ENCODE peak calls at places on chromosomes 2 and 18, in seven cellular contexts. O is activated CD4-positive, alpha-beta T cell treated with anti-CD3 and anti-CD28 coated beads, Interleukin-2, amount 50 U/mL, for 1 hour; C is endothelial cell; S is PC-3; Z is NCI-H1694; U is A172; D is COLO829. L is an unnamed sample.

GRCh38 chr2:235005603-235006259 is 53.9 kb downstream of the SH3BP4 start:
- DNase-seq in O (no peak), C (peak), S (no peak), Z (no peak), U (no peak), D (no peak), L (no peak)

GRCh38 chr2:128435576-128436497 is 117.2 kb upstream of the HS6ST1 start:
- DNase-seq in O (no peak), C (no peak), S (no peak), Z (peak), U (no peak), D (no peak), L (peak)

GRCh38 chr2:84832772-84833461 is 48.0 kb downstream of the TRABD2A start:
- DNase-seq in O (no peak), C (no peak), S (no peak), Z (no peak), U (no peak), D (no peak), L (no peak)

GRCh38 chr2:70557171-70557838 is 3.7 kb upstream of the TGFA start:
- DNase-seq in O (no peak), C (no peak), S (peak), Z (no peak), U (no peak), D (no peak), L (no peak)

GRCh38 chr2:53600835-53601234 is 166.8 kb upstream of the CHAC2 start:
- DNase-seq in O (no peak), C (no peak), S (no peak), Z (peak), U (peak), D (peak), L (no peak)

GRCh38 chr2:240784629-240785423 is 35.2 kb downstream of the KIF1A start:
- DNase-seq in O (no peak), C (no peak), S (no peak), Z (no peak), U (no peak), D (no peak), L (no peak)

GRCh38 chr2:180508451-180508850 is 472.0 kb upstream of the UBE2E3 start:
- DNase-seq in O (no peak), C (no peak), S (no peak), Z (no peak), U (no peak), D (no peak), L (no peak)

GRCh38 chr2:127479219-127479825 is 47.0 kb downstream of the IWS1 start:
- DNase-seq in O (no peak), C (no peak), S (peak), Z (peak), U (peak), D (peak), L (no peak)

GRCh38 chr18:33513027-33513426 is 65.0 kb upstream of the ASXL3 start:
- DNase-seq in O (no peak), C (no peak), S (no peak), Z (no peak), U (no peak), D (no peak), L (no peak)

GRCh38 chr2:213232649-213233437 is 51.4 kb upstream of the SPAG16 start:
- DNase-seq in O (peak), C (no peak), S (no peak), Z (no peak), U (no peak), D (no peak), L (peak)

GRCh38 chr2:43269074-43269572 is 42.7 kb upstream of the ZFP36L2 start:
- DNase-seq in O (no peak), C (peak), S (no peak), Z (no peak), U (peak), D (no peak), L (no peak)

GRCh38 chr2:39618236-39618635 is 47.5 kb upstream of the TMEM178A start:
- DNase-seq in O (no peak), C (no peak), S (no peak), Z (no peak), U (no peak), D (no peak), L (no peak)

GRCh38 chr18:55515946-55516710 is 71.9 kb downstream of the TCF4 start:
- DNase-seq in O (no peak), C (no peak), S (peak), Z (no peak), U (no peak), D (no peak), L (no peak)

GRCh38 chr2:148922776-148923175 is 47.7 kb downstream of the KIF5C start:
- DNase-seq in O (no peak), C (no peak), S (no peak), Z (peak), U (no peak), D (no peak), L (no peak)

GRCh38 chr2:105546623-105546964 is 147.7 kb upstream of the FHL2 start:
- DNase-seq in O (peak), C (no peak), S (peak), Z (no peak), U (no peak), D (no peak), L (no peak)

L was measured in CD8-positive, alpha-beta T cell.